ENCODE peak calls at places on chromosomes 6 and 20, in eight cellular contexts. U is COR-L47; P is NCI-H524; W is stimulated activated CD8-positive, alpha-beta memory T cell treated with anti-CD3 and anti-CD28 coated beads, Interleukin-15, amount 100 ng/mL, for 24 hours; O is HFF-Myc; I is Karpas-422; H is cardiac muscle cell; E is tibial nerve. M is an unnamed sample.

GRCh38 chr20:39873286-39873685 is 815.8 kb downstream of the MAFB start:
- DNase-seq in U (no peak), P (no peak), W (no peak), O (no peak), I (no peak), H (no peak), E (no peak), M (no peak)

GRCh38 chr6:130600880-130601341 is 226.3 kb upstream of the SMLR1 start:
- DNase-seq in U (no peak), P (no peak), W (no peak), O (peak; percentile 75), I (no peak), H (no peak), E (no peak), M (no peak)

GRCh38 chr6:111563581-111563980 is 42.1 kb downstream of the TRAF3IP2 start:
- DNase-seq in U (no peak), P (peak; percentile 13), W (no peak), O (no peak), I (no peak), H (no peak), E (no peak), M (no peak)

GRCh38 chr6:158907931-158908330 is 88.8 kb upstream of the EZR start:
- DNase-seq in U (no peak), P (no peak), W (no peak), O (no peak), I (no peak), H (no peak), E (no peak), M (no peak)

GRCh38 chr6:378090-378957 is 13.2 kb upstream of the IRF4 start:
- DNase-seq in U (no peak), P (no peak), W (no peak), O (no peak), I (no peak), H (no peak), E (no peak), M (peak; percentile 55)

GRCh38 chr20:42703744-42704143 is 486.0 kb downstream of the PTPRT start:
- DNase-seq in U (no peak), P (no peak), W (no peak), O (no peak), I (no peak), H (no peak), E (no peak), M (no peak)

GRCh38 chr6:169225887-169226286 is 27.8 kb downstream of the THBS2 start:
- DNase-seq in U (no peak), P (no peak), W (no peak), O (no peak), I (no peak), H (no peak), E (no peak), M (no peak)

GRCh38 chr6:2514965-2515543 is 235.7 kb downstream of the MYLK4 start:
- DNase-seq in U (no peak), P (no peak), W (no peak), O (no peak), I (no peak), H (no peak), E (no peak), M (no peak)

GRCh38 chr6:109187399-109188114 is 92.2 kb downstream of the CEP57L1 start:
- DNase-seq in U (peak; percentile 18), P (peak; percentile 9), W (peak; percentile 29), O (no peak), I (peak; percentile 79), H (peak; percentile 73), E (peak; percentile 60), M (peak; percentile 72)

GRCh38 chr6:144305985-144306384 is 20.9 kb downstream of the UTRN start:
- DNase-seq in U (no peak), P (no peak), W (no peak), O (no peak), I (no peak), H (no peak), E (no peak), M (no peak)

GRCh38 chr6:56693246-56693607 is 50.5 kb upstream of the DST start:
- DNase-seq in U (peak; percentile 57), P (peak; percentile 86), W (no peak), O (no peak), I (no peak), H (no peak), E (peak; percentile 83), M (peak; percentile 79)

M was measured in sciatic nerve.